ENCODE peak calls at places on chromosomes 1 and 21, in six cellular contexts. One of them, this sample, is unnamed.

GRCh38 chr1:19385869-19386591 is 73.9 kb downstream of the SLC66A1 start:
- DNase-seq in hepatocyte: peak; percentile 74
- DNase-seq in epithelial cell of esophagus: peak; percentile 40
- DNase-seq in coronary artery: peak; percentile 82
- DNase-seq in breast epithelium: no peak
- DNase-seq in K562: no peak
- DNase-seq in this sample: no peak

GRCh38 chr1:6471086-6471841 is 5.3 kb upstream of the TNFRSF25 start:
- DNase-seq in hepatocyte: no peak
- DNase-seq in epithelial cell of esophagus: peak; percentile 80
- DNase-seq in coronary artery: no peak
- DNase-seq in breast epithelium: no peak
- DNase-seq in K562: peak; percentile 95
- DNase-seq in this sample: no peak

GRCh38 chr1:55735110-55735509 is 519.9 kb upstream of the USP24 start:
- DNase-seq in hepatocyte: no peak
- DNase-seq in epithelial cell of esophagus: no peak
- DNase-seq in coronary artery: no peak
- DNase-seq in breast epithelium: no peak
- DNase-seq in K562: no peak
- DNase-seq in this sample: peak; percentile 19

GRCh38 chr1:12516741-12517140 is 101.3 kb downstream of the DHRS3 start:
- DNase-seq in hepatocyte: no peak
- DNase-seq in epithelial cell of esophagus: no peak
- DNase-seq in coronary artery: no peak
- DNase-seq in breast epithelium: no peak
- DNase-seq in K562: no peak
- DNase-seq in this sample: no peak

GRCh38 chr1:208335386-208335785 is 91.2 kb upstream of the PLXNA2 start:
- DNase-seq in hepatocyte: no peak
- DNase-seq in epithelial cell of esophagus: no peak
- DNase-seq in coronary artery: no peak
- DNase-seq in breast epithelium: no peak
- DNase-seq in K562: no peak
- DNase-seq in this sample: no peak

GRCh38 chr1:224189561-224189960 is 6.5 kb downstream of the DEGS1 start:
- DNase-seq in hepatocyte: no peak
- DNase-seq in epithelial cell of esophagus: no peak
- DNase-seq in coronary artery: no peak
- DNase-seq in breast epithelium: no peak
- DNase-seq in K562: no peak
- DNase-seq in this sample: no peak

GRCh38 chr1:8677782-8678181 is 139.7 kb downstream of the RERE start:
- DNase-seq in hepatocyte: no peak
- DNase-seq in epithelial cell of esophagus: no peak
- DNase-seq in coronary artery: no peak
- DNase-seq in breast epithelium: no peak
- DNase-seq in K562: no peak
- DNase-seq in this sample: no peak

GRCh38 chr21:37145635-37146111 is 72.6 kb downstream of the TTC3 start:
- DNase-seq in hepatocyte: no peak
- DNase-seq in epithelial cell of esophagus: peak; percentile 81
- DNase-seq in coronary artery: no peak
- DNase-seq in breast epithelium: no peak
- DNase-seq in K562: no peak
- DNase-seq in this sample: peak; percentile 65

GRCh38 chr1:41670558-41670957 is 186.1 kb upstream of the EDN2 start:
- DNase-seq in hepatocyte: no peak
- DNase-seq in epithelial cell of esophagus: peak; percentile 86
- DNase-seq in coronary artery: no peak
- DNase-seq in breast epithelium: no peak
- DNase-seq in K562: no peak
- DNase-seq in this sample: peak; percentile 61

GRCh38 chr1:150138044-150138443 is 11.7 kb upstream of the PLEKHO1 start:
- DNase-seq in hepatocyte: no peak
- DNase-seq in epithelial cell of esophagus: no peak
- DNase-seq in coronary artery: no peak
- DNase-seq in breast epithelium: no peak
- DNase-seq in K562: no peak
- DNase-seq in this sample: no peak

GRCh38 chr1:2386636-2387611 is 4.4 kb downstream of the MORN1 start:
- DNase-seq in hepatocyte: no peak
- DNase-seq in epithelial cell of esophagus: no peak
- DNase-seq in coronary artery: no peak
- DNase-seq in breast epithelium: no peak
- DNase-seq in K562: no peak
- DNase-seq in this sample: no peak

GRCh38 chr1:207810173-207810572 is 58.3 kb downstream of the CD46 start:
- DNase-seq in hepatocyte: no peak
- DNase-seq in epithelial cell of esophagus: peak; percentile 66
- DNase-seq in coronary artery: no peak
- DNase-seq in breast epithelium: no peak
- DNase-seq in K562: no peak
- DNase-seq in this sample: no peak

GRCh38 chr1:38786040-38786436 is 73.5 kb downstream of the RRAGC start:
- DNase-seq in hepatocyte: no peak
- DNase-seq in epithelial cell of esophagus: no peak
- DNase-seq in coronary artery: peak; percentile 29
- DNase-seq in breast epithelium: no peak
- DNase-seq in K562: peak; percentile 52
- DNase-seq in this sample: no peak

GRCh38 chr1:215661033-215661432 is 93.9 kb downstream of the KCTD3 start:
- DNase-seq in hepatocyte: no peak
- DNase-seq in epithelial cell of esophagus: no peak
- DNase-seq in coronary artery: no peak
- DNase-seq in breast epithelium: no peak
- DNase-seq in K562: no peak
- DNase-seq in this sample: no peak

GRCh38 chr1:170415734-170416372 is 116.1 kb upstream of the GORAB start:
- DNase-seq in hepatocyte: peak; percentile 46
- DNase-seq in epithelial cell of esophagus: no peak
- DNase-seq in coronary artery: no peak
- DNase-seq in breast epithelium: no peak
- DNase-seq in K562: no peak
- DNase-seq in this sample: no peak

GRCh38 chr21:37412603-37413360 is 46.2 kb downstream of the DYRK1A start:
- DNase-seq in hepatocyte: no peak
- DNase-seq in epithelial cell of esophagus: no peak
- DNase-seq in coronary artery: no peak
- DNase-seq in breast epithelium: no peak
- DNase-seq in K562: no peak
- DNase-seq in this sample: no peak

GRCh38 chr1:169060010-169060722 is 46.3 kb upstream of the ATP1B1 start:
- DNase-seq in hepatocyte: peak; percentile 49
- DNase-seq in epithelial cell of esophagus: peak; percentile 91
- DNase-seq in coronary artery: no peak
- DNase-seq in breast epithelium: no peak
- DNase-seq in K562: no peak
- DNase-seq in this sample: peak; percentile 96

GRCh38 chr1:28118640-28119307 is 30.4 kb upstream of the EYA3 start:
- DNase-seq in hepatocyte: no peak
- DNase-seq in epithelial cell of esophagus: no peak
- DNase-seq in coronary artery: no peak
- DNase-seq in breast epithelium: no peak
- DNase-seq in K562: no peak
- DNase-seq in this sample: no peak

GRCh38 chr1:58911841-58912553 is 128.2 kb upstream of the JUN start:
- DNase-seq in hepatocyte: no peak
- DNase-seq in epithelial cell of esophagus: no peak
- DNase-seq in coronary artery: no peak
- DNase-seq in breast epithelium: no peak
- DNase-seq in K562: no peak
- DNase-seq in this sample: no peak

GRCh38 chr1:33094971-33095604 is 14.1 kb downstream of the AZIN2 start:
- DNase-seq in hepatocyte: peak; percentile 78
- DNase-seq in epithelial cell of esophagus: peak; percentile 72
- DNase-seq in coronary artery: no peak
- DNase-seq in breast epithelium: peak; percentile 55
- DNase-seq in K562: peak; percentile 60
- DNase-seq in this sample: peak; percentile 70

GRCh38 chr1:80801691-80802090 is 999.0 kb upstream of the ADGRL2 start:
- DNase-seq in hepatocyte: no peak
- DNase-seq in epithelial cell of esophagus: no peak
- DNase-seq in coronary artery: no peak
- DNase-seq in breast epithelium: no peak
- DNase-seq in K562: no peak
- DNase-seq in this sample: no peak

DNA sequence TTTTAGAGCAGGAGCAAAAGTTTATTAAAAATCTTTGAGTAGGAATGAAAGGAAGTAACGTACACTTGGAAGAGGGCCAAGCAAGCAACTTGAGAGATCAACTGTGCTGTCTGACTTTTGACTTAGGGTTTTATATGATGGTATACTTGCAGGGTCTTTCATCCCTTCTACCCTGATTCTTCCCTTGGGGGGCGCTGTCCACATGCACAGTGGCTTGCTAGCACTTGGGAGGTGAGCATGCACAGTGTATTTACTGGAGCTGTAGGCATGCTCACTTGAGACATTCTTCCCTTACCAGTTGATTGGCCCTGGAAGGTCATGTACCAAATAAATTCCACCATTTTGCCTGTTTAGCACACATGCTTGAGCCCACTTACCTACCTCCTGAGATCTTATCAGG is 1001.3 kb upstream of the ADGRL2 start:
- DNase-seq in hepatocyte: no peak
- DNase-seq in epithelial cell of esophagus: no peak
- DNase-seq in coronary artery: no peak
- DNase-seq in breast epithelium: no peak
- DNase-seq in K562: no peak
- DNase-seq in this sample: peak; percentile 1
- TF ChIP-seq CTCF in hepatocyte: no peak
- TF ChIP-seq CTCF in epithelial cell of esophagus: no peak
- TF ChIP-seq CTCF in coronary artery: no peak
- TF ChIP-seq CTCF in breast epithelium: no peak
- TF ChIP-seq CTCF in K562: no peak
- TF ChIP-seq CTCF in this sample: no peak

DNA sequence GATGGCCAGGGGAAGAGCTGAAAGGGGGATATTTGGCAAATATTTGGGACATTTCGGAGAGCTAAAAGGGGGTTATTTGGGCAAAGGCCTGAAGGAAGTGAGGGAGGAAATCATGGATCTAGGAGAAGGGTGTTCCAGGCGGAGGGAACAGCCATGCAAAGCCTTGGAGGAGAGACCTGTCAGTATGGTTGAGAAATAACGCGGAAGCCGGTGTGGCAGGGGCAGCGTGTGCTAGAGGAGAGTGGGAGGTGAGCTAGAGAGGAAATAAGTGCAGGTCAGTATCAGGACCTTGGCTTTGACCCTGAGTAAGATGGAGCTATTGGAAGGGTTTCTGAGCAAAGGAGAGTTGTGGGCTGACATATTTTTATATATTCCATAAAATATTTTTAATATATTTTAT is 3.0 kb downstream of the CTRC start:
- DNase-seq in hepatocyte: no peak
- DNase-seq in epithelial cell of esophagus: no peak
- DNase-seq in coronary artery: no peak
- DNase-seq in breast epithelium: no peak
- DNase-seq in K562: no peak
- DNase-seq in this sample: no peak
- TF ChIP-seq CTCF in hepatocyte: no peak
- TF ChIP-seq CTCF in epithelial cell of esophagus: no peak
- TF ChIP-seq CTCF in coronary artery: no peak
- TF ChIP-seq CTCF in breast epithelium: no peak
- TF ChIP-seq CTCF in K562: no peak
- TF ChIP-seq CTCF in this sample: no peak

GRCh38 chr1:221240652-221241051 is 361.4 kb downstream of the HLX start:
- DNase-seq in hepatocyte: no peak
- DNase-seq in epithelial cell of esophagus: no peak
- DNase-seq in coronary artery: no peak
- DNase-seq in breast epithelium: no peak
- DNase-seq in K562: no peak
- DNase-seq in this sample: no peak

GRCh38 chr1:221246067-221246466 is 366.8 kb downstream of the HLX start:
- DNase-seq in hepatocyte: no peak
- DNase-seq in epithelial cell of esophagus: no peak
- DNase-seq in coronary artery: no peak
- DNase-seq in breast epithelium: no peak
- DNase-seq in K562: no peak
- DNase-seq in this sample: no peak

GRCh38 chr1:221237587-221237986 is 358.3 kb downstream of the HLX start:
- DNase-seq in hepatocyte: no peak
- DNase-seq in epithelial cell of esophagus: no peak
- DNase-seq in coronary artery: no peak
- DNase-seq in breast epithelium: no peak
- DNase-seq in K562: no peak
- DNase-seq in this sample: no peak

GRCh38 chr1:221239911-221240310 is 360.7 kb downstream of the HLX start:
- DNase-seq in hepatocyte: no peak
- DNase-seq in epithelial cell of esophagus: peak; percentile 67
- DNase-seq in coronary artery: no peak
- DNase-seq in breast epithelium: no peak
- DNase-seq in K562: no peak
- DNase-seq in this sample: peak; percentile 29

GRCh38 chr1:221241592-221241991 is 362.3 kb downstream of the HLX start:
- DNase-seq in hepatocyte: no peak
- DNase-seq in epithelial cell of esophagus: no peak
- DNase-seq in coronary artery: no peak
- DNase-seq in breast epithelium: no peak
- DNase-seq in K562: no peak
- DNase-seq in this sample: no peak
- TF ChIP-seq CTCF in hepatocyte: no peak
- TF ChIP-seq CTCF in epithelial cell of esophagus: no peak
- TF ChIP-seq CTCF in coronary artery: no peak
- TF ChIP-seq CTCF in breast epithelium: no peak
- TF ChIP-seq CTCF in K562: no peak
- TF ChIP-seq CTCF in this sample: no peak

GRCh38 chr1:229230893-229231753 is 39.8 kb upstream of the RAB4A start:
- DNase-seq in hepatocyte: no peak
- DNase-seq in epithelial cell of esophagus: peak; percentile 91
- DNase-seq in coronary artery: no peak
- DNase-seq in breast epithelium: peak; percentile 81
- DNase-seq in K562: no peak
- DNase-seq in this sample: peak; percentile 100

GRCh38 chr1:229230136-229230892 is 40.6 kb upstream of the RAB4A start:
- DNase-seq in hepatocyte: no peak
- DNase-seq in epithelial cell of esophagus: peak; percentile 53
- DNase-seq in coronary artery: no peak
- DNase-seq in breast epithelium: no peak
- DNase-seq in K562: no peak
- DNase-seq in this sample: peak; percentile 62

GRCh38 chr1:229229721-229230135 is 41.2 kb upstream of the RAB4A start:
- DNase-seq in hepatocyte: peak; percentile 27
- DNase-seq in epithelial cell of esophagus: no peak
- DNase-seq in coronary artery: peak; percentile 88
- DNase-seq in breast epithelium: peak; percentile 96
- DNase-seq in K562: no peak
- DNase-seq in this sample: peak; percentile 97

GRCh38 chr1:229229137-229229720 is 41.7 kb upstream of the RAB4A start:
- DNase-seq in hepatocyte: peak; percentile 52
- DNase-seq in epithelial cell of esophagus: peak; percentile 93
- DNase-seq in coronary artery: no peak
- DNase-seq in breast epithelium: peak; percentile 94
- DNase-seq in K562: no peak
- DNase-seq in this sample: peak; percentile 90

DNA sequence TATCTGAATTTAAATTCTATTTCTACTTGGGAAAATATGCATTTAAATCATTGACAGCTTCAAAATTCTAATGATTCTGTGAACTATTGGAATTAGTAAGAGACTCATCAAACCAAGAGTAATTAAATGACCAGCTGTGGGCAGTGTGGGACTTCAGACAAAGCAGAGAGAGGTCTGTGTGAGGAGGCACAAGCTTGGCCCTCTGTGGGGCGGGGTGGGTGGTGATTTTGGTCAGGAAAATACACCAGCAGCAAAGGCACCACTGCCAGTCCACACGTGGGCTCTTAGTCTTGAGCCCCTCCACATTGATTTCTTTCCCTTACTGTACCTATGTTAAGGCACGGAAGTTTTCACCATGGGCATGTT is 39.2 kb upstream of the RAB4A start:
- DNase-seq in hepatocyte: no peak
- DNase-seq in epithelial cell of esophagus: no peak
- DNase-seq in coronary artery: no peak
- DNase-seq in breast epithelium: no peak
- DNase-seq in K562: no peak
- DNase-seq in this sample: no peak
- TF ChIP-seq CTCF in hepatocyte: no peak
- TF ChIP-seq CTCF in epithelial cell of esophagus: no peak
- TF ChIP-seq CTCF in coronary artery: no peak
- TF ChIP-seq CTCF in breast epithelium: no peak
- TF ChIP-seq CTCF in K562: peak; percentile 32
- TF ChIP-seq CTCF in this sample: peak; percentile 10

This sample was measured in MCF 10A.